ENCODE peak calls at places on chromosomes 13 and 19, in six cellular contexts. S is uterus, F is neuronal stem cell, G is breast epithelium, W is OCI-LY7, J is H9. O is an unnamed sample.

GRCh38 chr19:6876790-6877189 is 10.6 kb upstream of the ADGRE1 start:
- DNase-seq in S (no peak), F (no peak), G (no peak), W (no peak), J (no peak), O (no peak)

GRCh38 chr19:4064551-4065260 is 2.0 kb downstream of the ZBTB7A start:
- DNase-seq in S (peak), F (no peak), G (no peak), W (peak), J (peak), O (peak)

GRCh38 chr13:54185785-54186184 is 1157.2 kb downstream of the OLFM4 start:
- DNase-seq in S (no peak), F (peak), G (no peak), W (no peak), J (peak), O (no peak)

GRCh38 chr13:50521750-50522149 is 321.7 kb downstream of the DLEU7 start:
- DNase-seq in S (no peak), F (no peak), G (no peak), W (peak), J (no peak), O (no peak)

GRCh38 chr13:91045351-91046034 is 302.0 kb upstream of the MIR17HG start:
- DNase-seq in S (no peak), F (peak), G (no peak), W (peak), J (no peak), O (no peak)

GRCh38 chr19:49488863-49489537 is 1.6 kb downstream of the RPL13A start:
- DNase-seq in S (no peak), F (no peak), G (no peak), W (no peak), J (peak), O (no peak)

GRCh38 chr13:27504126-27504525 is 53.8 kb upstream of the MTIF3 start:
- DNase-seq in S (no peak), F (no peak), G (no peak), W (no peak), J (no peak), O (no peak)

GRCh38 chr19:4496304-4496703 is 22.0 kb downstream of the PLIN4 start:
- DNase-seq in S (no peak), F (no peak), G (no peak), W (no peak), J (no peak), O (no peak)

GRCh38 chr19:28468701-28469459 is 744.1 kb downstream of the UQCRFS1 start:
- DNase-seq in S (no peak), F (no peak), G (no peak), W (peak), J (peak), O (no peak)

GRCh38 chr13:20847298-20847697 is 55.2 kb downstream of the XPO4 start:
- DNase-seq in S (no peak), F (no peak), G (no peak), W (no peak), J (no peak), O (no peak)

GRCh38 chr13:20840590-20840989 is 62.0 kb downstream of the XPO4 start:
- DNase-seq in S (no peak), F (no peak), G (no peak), W (no peak), J (no peak), O (no peak)

GRCh38 chr13:20848203-20848602 is 54.3 kb downstream of the XPO4 start:
- DNase-seq in S (no peak), F (no peak), G (no peak), W (no peak), J (no peak), O (no peak)

GRCh38 chr13:20848944-20849343 is 53.6 kb downstream of the XPO4 start:
- DNase-seq in S (no peak), F (no peak), G (no peak), W (no peak), J (no peak), O (no peak)

GRCh38 chr13:20843177-20843576 is 59.4 kb downstream of the XPO4 start:
- DNase-seq in S (no peak), F (no peak), G (no peak), W (no peak), J (no peak), O (no peak)
- H3K27ac ChIP-seq in S (no peak), F (no peak), G (no peak), W (no peak), J (no peak), O (no peak)

GRCh38 chr13:20713014-20713376 is 9.5 kb downstream of the IL17D start:
- DNase-seq in S (no peak), F (no peak), G (no peak), W (no peak), J (no peak), O (no peak)
- H3K27ac ChIP-seq in S (no peak), F (no peak), G (peak), W (no peak), J (no peak), O (peak)

GRCh38 chr13:31310356-31310755 is 110.6 kb downstream of the B3GLCT start:
- DNase-seq in S (no peak), F (no peak), G (no peak), W (no peak), J (no peak), O (no peak)
- H3K27ac ChIP-seq in S (no peak), F (no peak), G (no peak), W (no peak), J (no peak), O (no peak)

DNA sequence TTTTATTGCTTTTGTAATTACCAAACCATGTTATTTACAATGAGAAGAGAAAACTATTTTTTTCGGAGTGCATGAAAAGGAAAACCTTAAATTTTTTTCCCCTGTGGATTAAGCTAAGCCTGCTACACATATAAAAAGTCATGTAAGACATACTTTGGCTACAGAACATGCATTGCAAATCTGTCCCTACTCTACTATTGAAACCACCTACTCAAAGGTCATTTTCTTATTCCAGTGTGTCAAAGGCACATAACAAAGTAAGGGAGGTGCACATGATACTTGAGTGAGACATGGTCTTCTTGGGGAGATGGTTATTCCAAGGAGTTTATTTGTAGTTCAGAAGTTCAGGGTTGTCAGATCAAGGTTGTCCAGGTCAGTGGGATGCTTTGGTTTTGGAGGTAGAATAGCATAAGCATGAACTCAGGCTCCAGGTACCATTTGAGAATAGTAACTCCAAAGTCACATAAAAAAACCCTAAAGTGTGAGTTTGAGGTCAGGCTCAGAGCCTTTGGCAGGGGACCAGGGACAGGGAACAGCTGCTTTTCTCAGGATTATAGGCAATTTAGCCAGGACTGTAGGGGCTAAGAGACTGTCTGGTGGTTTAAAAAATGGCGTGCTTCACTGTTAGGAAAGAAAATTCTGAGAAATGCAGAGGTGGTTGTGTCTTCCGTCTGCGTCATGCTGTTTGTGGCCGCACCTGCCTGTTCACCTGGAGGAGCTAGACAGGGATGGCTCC is 15.4 kb downstream of the FARP1 start:
- DNase-seq in S (no peak), F (no peak), G (no peak), W (no peak), J (no peak), O (no peak)
- H3K27ac ChIP-seq in S (no peak), F (no peak), G (no peak), W (no peak), J (no peak), O (no peak)